ENCODE peak calls at places on chromosome 19, in four cellular contexts. X is ELR, W is AG04450, G is hepatic stellate cell. R is an unnamed sample.

GRCh38 chr19:14435320-14436050 is 2.4 kb downstream of the PKN1 start:
- DNase-seq in X (no peak), W (no peak), G (no peak), R (no peak)

GRCh38 chr19:41776700-41777099 is 19.7 kb upstream of the CEACAM3 start:
- DNase-seq in X (no peak), W (no peak), G (no peak), R (no peak)

GRCh38 chr19:49120868-49121267 is 1.5 kb downstream of the PPFIA3 start:
- DNase-seq in X (no peak), W (no peak), G (no peak), R (no peak)

GRCh38 chr19:1252221-1252817 is 3.9 kb downstream of the MIDN start:
- DNase-seq in X (peak; percentile 95), W (no peak), G (peak; percentile 81), R (no peak)

GRCh38 chr19:16521715-16522289 is 20.4 kb downstream of the CHERP start:
- DNase-seq in X (no peak), W (no peak), G (no peak), R (no peak)

GRCh38 chr19:48918801-48919247 is 14.7 kb upstream of the DHDH start:
- DNase-seq in X (peak; percentile 53), W (no peak), G (peak; percentile 36), R (no peak)

GRCh38 chr19:57558525-57558924 is 1.1 kb downstream of the ZNF550 start:
- DNase-seq in X (peak; percentile 40), W (no peak), G (peak; percentile 36), R (peak; percentile 23)

GRCh38 chr19:36001605-36002004 is 6.6 kb downstream of the SDHAF1 start:
- DNase-seq in X (no peak), W (no peak), G (no peak), R (no peak)

GRCh38 chr19:54728167-54728566 is 3.9 kb downstream of the KIR3DL3 start:
- DNase-seq in X (no peak), W (no peak), G (no peak), R (no peak)

GRCh38 chr19:42057856-42058255 is 12.2 kb downstream of the GRIK5 start:
- DNase-seq in X (no peak), W (no peak), G (no peak), R (no peak)

GRCh38 chr19:41821003-41821735 is 23.3 kb downstream of the LYPD4 start:
- DNase-seq in X (peak; percentile 45), W (no peak), G (peak; percentile 50), R (peak; percentile 40)

GRCh38 chr19:16463991-16464575 is 7.7 kb downstream of the EPS15L1 start:
- DNase-seq in X (peak; percentile 32), W (no peak), G (peak; percentile 36), R (peak; percentile 69)

GRCh38 chr19:19402656-19403372 is 2.7 kb upstream of the GATAD2A start:
- DNase-seq in X (peak; percentile 20), W (no peak), G (no peak), R (no peak)

GRCh38 chr19:7830272-7830771 is 304 bp downstream of the EVI5L start:
- DNase-seq in X (no peak), W (no peak), G (no peak), R (no peak)

GRCh38 chr19:47507031-47507430 is 7.8 kb downstream of the NAPA start:
- DNase-seq in X (no peak), W (no peak), G (no peak), R (peak; percentile 32)

GRCh38 chr19:53659292-53659691 is 27.5 kb downstream of the DPRX start:
- DNase-seq in X (peak; percentile 5), W (no peak), G (no peak), R (peak; percentile 85)

GRCh38 chr19:15656467-15656866 is 15.8 kb downstream of the CYP4F3 start:
- DNase-seq in X (no peak), W (no peak), G (no peak), R (no peak)

GRCh38 chr19:24140099-24140498 is 53.1 kb downstream of the ZNF254 start:
- DNase-seq in X (peak; percentile 78), W (peak; percentile 83), G (no peak), R (peak; percentile 84)

GRCh38 chr19:1445185-1445931 is 4.6 kb upstream of the APC2 start:
- DNase-seq in X (peak; percentile 69), W (no peak), G (peak; percentile 91), R (peak; percentile 60)

GRCh38 chr19:4380254-4380727 is 20.1 kb downstream of the SH3GL1 start:
- DNase-seq in X (no peak), W (no peak), G (no peak), R (no peak)

GRCh38 chr19:53982611-53983010 is 8.8 kb upstream of the CACNG6 start:
- DNase-seq in X (no peak), W (no peak), G (no peak), R (peak; percentile 71)

GRCh38 chr19:38134538-38135149 is 89.4 kb downstream of the DPF1 start:
- DNase-seq in X (peak; percentile 63), W (no peak), G (peak; percentile 47), R (peak; percentile 53)

GRCh38 chr19:3098515-3099346 is 4.6 kb downstream of the GNA11 start:
- DNase-seq in X (no peak), W (no peak), G (peak; percentile 83), R (peak; percentile 26)

GRCh38 chr19:3710265-3710812 is 2.2 kb downstream of the TJP3 start:
- DNase-seq in X (no peak), W (no peak), G (no peak), R (peak; percentile 40)

GRCh38 chr19:1294688-1295087 is 9.0 kb downstream of the EFNA2 start:
- DNase-seq in X (no peak), W (no peak), G (no peak), R (no peak)

GRCh38 chr19:7391218-7391670 is 42.5 kb downstream of the ARHGEF18 start:
- DNase-seq in X (peak; percentile 96), W (no peak), G (no peak), R (no peak)

GRCh38 chr19:38559428-38560401 is 58.0 kb downstream of the MAP4K1 start:
- DNase-seq in X (peak; percentile 42), W (no peak), G (no peak), R (no peak)

GRCh38 chr19:13037161-13037560 is 41.9 kb downstream of the NFIX start:
- DNase-seq in X (peak; percentile 98), W (no peak), G (peak; percentile 89), R (peak; percentile 85)

R was measured in cardiac muscle cell.